ENCODE peak calls at places on chromosome 11, in eight cellular contexts. C is fibroblast of lung, S is heart left ventricle, W is fibroblast of villous mesenchyme, J is left ventricle myocardium inferior, G is fibroblast of mammary gland, Q is SJSA1, K is A549. A is an unnamed sample.

GRCh38 chr11:125070699-125071254 is 7.7 kb downstream of the SLC37A2 start:
- DNase-seq in C (peak; percentile 60), Q (no peak), G (peak; percentile 83), J (peak; percentile 52), K (no peak), W (peak; percentile 80), S (peak; percentile 63), A (no peak)

GRCh38 chr11:83493034-83493433 is 206.9 kb upstream of the CCDC90B start:
- DNase-seq in W (no peak), K (no peak), Q (no peak), G (no peak), J (no peak), S (no peak), C (no peak), A (no peak)

GRCh38 chr11:69817265-69818236 is 1.7 kb downstream of the FGF3 start:
- DNase-seq in K (peak; percentile 28), J (no peak), C (no peak), Q (peak; percentile 57), W (no peak), G (no peak), S (no peak), A (no peak)

GRCh38 chr11:95147364-95147905 is 57.8 kb downstream of the ENDOD1 start:
- DNase-seq in W (peak; percentile 96), J (no peak), G (peak; percentile 92), C (peak; percentile 93), S (no peak), K (peak; percentile 33), Q (peak; percentile 31), A (peak; percentile 90)

GRCh38 chr11:6357222-6357621 is 33.1 kb upstream of the SMPD1 start:
- DNase-seq in C (peak; percentile 95), K (peak; percentile 18), J (peak; percentile 53), G (peak; percentile 96), W (peak; percentile 76), S (peak; percentile 47), Q (peak; percentile 86), A (peak; percentile 82)

GRCh38 chr11:31927982-31928381 is 116.9 kb upstream of the PAX6 start:
- DNase-seq in K (no peak), C (no peak), Q (no peak), W (no peak), G (no peak), J (no peak), S (no peak), A (no peak)

GRCh38 chr11:2732261-2732939 is 32.6 kb upstream of the KCNQ1OT1 start:
- DNase-seq in C (no peak), S (no peak), J (no peak), Q (no peak), K (no peak), W (no peak), G (no peak), A (no peak)

GRCh38 chr11:111428113-111428876 is 49.2 kb upstream of the POU2AF1 start:
- DNase-seq in K (no peak), S (no peak), C (no peak), W (no peak), J (no peak), Q (no peak), G (no peak), A (no peak)

GRCh38 chr11:118056806-118057205 is 20.1 kb upstream of the TMPRSS4 start:
- DNase-seq in Q (no peak), C (no peak), K (no peak), J (no peak), S (no peak), G (no peak), W (no peak), A (no peak)

GRCh38 chr11:62921573-62922188 is 518 bp upstream of the CHRM1 start:
- DNase-seq in K (no peak), C (no peak), W (no peak), S (no peak), G (peak; percentile 7), J (no peak), Q (no peak), A (no peak)

GRCh38 chr11:62122076-62122475 is 1.7 kb upstream of the INCENP start:
- DNase-seq in C (no peak), W (no peak), S (no peak), J (no peak), Q (no peak), G (no peak), K (peak; percentile 43), A (no peak)

GRCh38 chr11:44761546-44761961 is 34.8 kb downstream of the TSPAN18 start:
- DNase-seq in Q (no peak), C (no peak), J (no peak), W (peak; percentile 42), K (no peak), S (no peak), G (no peak), A (no peak)

GRCh38 chr11:95092549-95093324 is 3.1 kb downstream of the ENDOD1 start:
- DNase-seq in S (no peak), K (peak; percentile 46), Q (no peak), J (no peak), G (peak; percentile 76), W (peak; percentile 80), C (peak; percentile 77), A (peak; percentile 53)

GRCh38 chr11:102110761-102111010 is 439 bp downstream of the YAP1 start:
- DNase-seq in K (no peak), W (no peak), G (no peak), Q (no peak), C (no peak), S (no peak), J (no peak), A (no peak)

GRCh38 chr11:103798029-103798428 is 238.4 kb upstream of the DDI1 start:
- DNase-seq in Q (no peak), C (peak; percentile 86), W (peak; percentile 88), K (no peak), G (peak; percentile 90), J (no peak), S (peak; percentile 27), A (peak; percentile 84)

DNA sequence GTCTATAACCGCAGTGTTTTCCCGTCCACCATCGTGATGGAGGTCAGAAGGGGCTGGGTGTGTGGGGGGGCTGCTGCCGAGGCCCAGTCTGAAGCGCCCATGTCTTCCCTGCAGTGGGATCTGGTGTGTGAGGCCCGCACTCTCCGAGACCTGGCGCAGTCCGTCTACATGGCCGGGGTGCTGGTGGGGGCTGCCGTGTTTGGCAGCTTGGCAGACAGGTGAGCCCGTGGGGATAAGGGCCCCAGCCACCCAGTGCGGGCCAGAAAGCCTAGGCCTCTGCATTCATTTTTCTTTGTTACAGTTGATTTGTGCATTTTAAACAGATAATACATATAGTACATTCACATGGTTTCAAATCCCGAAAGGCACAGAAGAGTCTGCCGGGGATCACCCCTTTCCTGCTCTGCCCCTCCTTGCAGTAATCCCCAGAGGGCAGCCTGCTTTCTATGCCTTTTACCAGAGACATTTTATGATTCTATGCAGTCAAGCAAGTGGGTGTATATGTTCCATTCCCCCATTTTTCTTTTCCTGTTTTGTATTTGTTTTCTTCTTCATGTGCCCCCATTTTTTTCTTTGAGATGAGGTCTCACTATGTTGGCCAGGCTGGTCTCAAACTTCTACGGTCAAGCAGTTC is 32.6 kb downstream of the CAPN1 start:
- DNase-seq in G (no peak), C (no peak), S (no peak), K (no peak), Q (no peak), W (no peak), J (no peak), A (no peak)
- H3K4me3 ChIP-seq in G (no peak overlapping the region), C (no peak overlapping the region), S (no peak overlapping the region), K (no peak overlapping the region), Q (no peak overlapping the region), W (no peak overlapping the region), J (no peak overlapping the region), A (no peak overlapping the region)

DNA sequence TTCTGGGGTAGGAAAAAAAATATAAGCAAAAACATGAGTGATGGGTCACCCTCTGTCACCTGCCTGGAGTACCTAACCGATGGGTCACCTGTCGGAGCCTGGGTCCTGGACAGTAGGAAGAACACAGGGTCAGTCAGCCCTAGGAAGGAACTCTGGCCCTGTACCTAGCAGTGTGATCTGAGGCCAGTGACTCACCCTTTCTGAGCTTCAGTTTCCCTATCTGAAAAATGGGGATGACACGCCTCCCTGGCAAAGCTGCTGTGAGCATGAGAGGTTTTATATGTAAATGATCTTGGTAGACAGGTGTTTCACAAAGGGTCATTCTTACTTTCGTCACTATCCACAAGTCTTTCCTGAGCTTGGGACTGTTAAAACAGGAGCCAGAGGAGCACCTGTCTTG is 182.0 kb downstream of the ST3GAL4 start:
- DNase-seq in S (no peak), K (no peak), J (no peak), Q (no peak), W (no peak), G (no peak), C (no peak), A (no peak)
- H3K4me3 ChIP-seq in S (no peak overlapping the region), K (no peak overlapping the region), J (no peak overlapping the region), Q (no peak overlapping the region), W (no peak overlapping the region), G (no peak overlapping the region), C (no peak overlapping the region), A (no peak overlapping the region)

GRCh38 chr11:59010693-59011092 is 71.4 kb downstream of the GLYATL1 start:
- DNase-seq in W (no peak), Q (no peak), K (no peak), G (no peak), C (no peak), J (no peak), S (no peak), A (no peak)
- H3K4me3 ChIP-seq in W (no peak overlapping the region), Q (no peak overlapping the region), K (no peak overlapping the region), G (no peak overlapping the region), C (no peak overlapping the region), J (no peak overlapping the region), S (no peak overlapping the region), A (no peak overlapping the region)

GRCh38 chr11:73528013-73528412 is 69.9 kb downstream of the FAM168A start:
- DNase-seq in G (no peak), S (no peak), W (no peak), C (no peak), Q (no peak), K (no peak), J (no peak), A (no peak)

GRCh38 chr11:73528420-73528819 is 69.5 kb downstream of the FAM168A start:
- DNase-seq in C (no peak), K (no peak), J (no peak), S (no peak), G (no peak), Q (no peak), W (peak; percentile 35), A (no peak)

GRCh38 chr11:73530109-73530508 is 67.8 kb downstream of the FAM168A start:
- DNase-seq in S (no peak), G (no peak), K (peak; percentile 29), Q (no peak), J (no peak), C (no peak), W (no peak), A (no peak)

GRCh38 chr11:73531386-73531785 is 66.5 kb downstream of the FAM168A start:
- DNase-seq in J (no peak), Q (no peak), C (no peak), G (no peak), K (no peak), W (no peak), S (no peak), A (no peak)

DNA sequence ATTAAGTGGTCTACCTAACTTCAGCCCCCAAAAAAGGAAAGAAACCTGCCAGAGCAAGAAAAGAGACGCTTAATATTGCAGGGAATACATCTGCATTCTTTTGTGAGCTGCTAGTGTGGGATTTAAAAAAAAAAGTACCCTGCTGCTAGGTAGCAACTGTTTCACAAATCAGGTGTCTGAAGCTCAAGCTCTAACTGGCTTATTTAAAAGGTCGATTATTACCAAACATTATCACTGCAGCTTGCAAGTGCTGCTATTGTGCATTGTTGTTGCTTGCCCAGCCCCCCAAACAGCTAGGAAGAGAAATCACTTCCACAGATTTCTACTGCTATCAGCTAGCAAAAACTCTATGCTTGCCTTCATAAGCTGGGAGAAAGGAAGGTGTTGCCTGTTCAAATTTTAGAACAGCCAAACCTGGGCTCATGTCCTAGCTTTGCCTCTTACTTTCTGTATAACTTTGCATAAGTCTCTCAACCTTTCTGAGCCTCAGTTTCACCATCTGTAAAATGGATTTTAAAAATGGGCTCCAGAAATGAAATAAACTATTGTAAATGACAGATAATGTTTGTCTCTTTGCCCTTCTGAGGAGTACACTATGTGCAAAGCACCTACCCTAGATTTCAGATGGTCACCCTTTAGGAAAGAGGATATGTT is 68.9 kb downstream of the FAM168A start:
- DNase-seq in Q (no peak), S (no peak), W (no peak), G (no peak), K (no peak), J (no peak), C (no peak), A (no peak)
- H3K4me3 ChIP-seq in Q (no peak overlapping the region), S (peak overlapping the region; percentile 18), W (peak overlapping the region; percentile 36), G (no peak overlapping the region), K (no peak overlapping the region), J (peak overlapping the region; percentile 54), C (peak overlapping the region; percentile 36), A (no peak overlapping the region)